ENCODE peak calls at places on chromosomes 7 and 10, in ten cellular contexts. U is AG09309, Y is vagina, C is kidney, D is AG04450, A is neural crest cell, V is RWPE2, B is hepatocyte, J is gastrocnemius medialis, E is lung. Q is an unnamed sample.

GRCh38 chr10:30068482-30069223 is 9.3 kb upstream of the JCAD start:
- DNase-seq in U (no peak), Y (no peak), C (no peak), D (no peak), A (no peak), V (no peak), B (no peak), J (no peak), E (no peak), Q (no peak)

GRCh38 chr10:106043833-106044232 is 1120.7 kb downstream of the SORCS1 start:
- DNase-seq in U (no peak), Y (no peak), C (no peak), D (no peak), A (no peak), V (no peak), B (peak; percentile 12), J (no peak), E (no peak), Q (no peak)

GRCh38 chr10:96138102-96138501 is 8.0 kb downstream of the ZNF518A start:
- DNase-seq in U (no peak), Y (no peak), C (no peak), D (no peak), A (no peak), V (no peak), B (no peak), J (no peak), E (no peak), Q (no peak)

GRCh38 chr10:22986771-22987542 is 59.1 kb downstream of the ARMC3 start:
- DNase-seq in U (peak; percentile 7), Y (no peak), C (no peak), D (peak; percentile 1), A (no peak), V (no peak), B (peak; percentile 37), J (no peak), E (no peak), Q (no peak)

GRCh38 chr7:66145404-66145843 is 30.8 kb downstream of the CRCP start:
- DNase-seq in U (no peak), Y (no peak), C (peak; percentile 86), D (peak; percentile 75), A (no peak), V (no peak), B (no peak), J (peak; percentile 53), E (peak; percentile 44), Q (no peak)

GRCh38 chr7:3673524-3673923 is 372.5 kb downstream of the SDK1 start:
- DNase-seq in U (no peak), Y (no peak), C (no peak), D (no peak), A (peak; percentile 27), V (no peak), B (peak; percentile 18), J (no peak), E (no peak), Q (peak; percentile 75)

GRCh38 chr10:110758898-110759297 is 112.8 kb upstream of the PDCD4 start:
- DNase-seq in U (peak; percentile 33), Y (no peak), C (no peak), D (no peak), A (no peak), V (no peak), B (no peak), J (no peak), E (no peak), Q (peak; percentile 12)

GRCh38 chr7:20107582-20107981 is 109.6 kb downstream of the MACC1 start:
- DNase-seq in U (peak; percentile 49), Y (no peak), C (no peak), D (no peak), A (no peak), V (no peak), B (no peak), J (no peak), E (no peak), Q (no peak)

GRCh38 chr10:25113231-25114035 is 61.4 kb upstream of the GPR158 start:
- DNase-seq in U (peak; percentile 33), Y (no peak), C (peak; percentile 78), D (peak; percentile 10), A (peak; percentile 74), V (peak; percentile 72), B (peak; percentile 92), J (peak; percentile 38), E (peak; percentile 74), Q (peak; percentile 81)

GRCh38 chr7:80721880-80722595 is 83.6 kb downstream of the CD36 start:
- DNase-seq in U (peak; percentile 69), Y (no peak), C (no peak), D (no peak), A (no peak), V (no peak), B (peak; percentile 50), J (no peak), E (no peak), Q (no peak)

GRCh38 chr10:132735923-132736391 is 50.0 kb downstream of the NKX6-2 start:
- DNase-seq in U (no peak), Y (no peak), C (no peak), D (no peak), A (no peak), V (no peak), B (no peak), J (no peak), E (no peak), Q (no peak)

GRCh38 chr10:339038-339391 is 203.8 kb downstream of the ZMYND11 start:
- DNase-seq in U (no peak), Y (no peak), C (no peak), D (no peak), A (no peak), V (no peak), B (no peak), J (no peak), E (no peak), Q (no peak)

GRCh38 chr10:116723428-116724281 is 18.7 kb downstream of the HSPA12A start:
- DNase-seq in U (no peak), Y (no peak), C (no peak), D (no peak), A (no peak), V (no peak), B (no peak), J (no peak), E (no peak), Q (no peak)

GRCh38 chr7:28983396-28984190 is 25.5 kb upstream of the TRIL start:
- DNase-seq in U (no peak), Y (no peak), C (no peak), D (no peak), A (no peak), V (no peak), B (no peak), J (no peak), E (no peak), Q (no peak)

GRCh38 chr7:28986723-28987122 is 28.6 kb upstream of the TRIL start:
- DNase-seq in U (peak; percentile 83), Y (no peak), C (no peak), D (peak; percentile 52), A (no peak), V (no peak), B (peak; percentile 55), J (peak; percentile 36), E (no peak), Q (no peak)

GRCh38 chr7:28986028-28986427 is 27.9 kb upstream of the TRIL start:
- DNase-seq in U (no peak), Y (no peak), C (peak; percentile 69), D (no peak), A (no peak), V (no peak), B (peak; percentile 8), J (no peak), E (peak; percentile 44), Q (no peak)

GRCh38 chr7:28984219-28984618 is 26.1 kb upstream of the TRIL start:
- DNase-seq in U (no peak), Y (no peak), C (no peak), D (no peak), A (no peak), V (no peak), B (no peak), J (no peak), E (peak; percentile 58), Q (no peak)

DNA sequence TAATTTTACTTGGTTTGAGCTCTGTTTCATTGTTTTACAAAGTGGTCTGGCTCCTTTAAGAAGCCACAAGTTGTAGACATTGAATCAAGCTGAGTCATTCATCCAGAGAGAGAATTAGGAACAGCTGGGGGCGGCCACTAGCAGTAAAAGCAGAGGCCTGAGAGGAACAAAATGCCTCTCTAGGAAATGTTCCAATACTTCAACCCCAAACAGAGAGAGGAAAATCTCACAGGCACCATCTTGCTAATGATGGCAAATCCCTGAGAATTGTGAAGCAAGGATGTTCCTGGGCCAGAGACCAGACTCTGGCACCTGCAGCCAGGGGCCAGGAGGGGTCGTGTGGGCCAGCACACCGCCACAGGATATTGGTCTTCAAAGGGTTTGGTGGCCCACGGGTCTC is 26.5 kb upstream of the TRIL start:
- DNase-seq in U (peak; percentile 76), Y (no peak), C (no peak), D (peak; percentile 66), A (no peak), V (no peak), B (peak; percentile 60), J (peak; percentile 55), E (peak; percentile 46), Q (no peak)
- TF ChIP-seq CTCF in U (no peak), Y (no peak), C (no peak), D (no peak), A (no peak), V (no peak), B (no peak), J (no peak), E (no peak), Q (no peak)

GRCh38 chr10:34427911-34428216 is 387.2 kb downstream of the PARD3 start:
- DNase-seq in U (no peak), Y (no peak), C (no peak), D (no peak), A (no peak), V (no peak), B (no peak), J (no peak), E (no peak), Q (no peak)
- TF ChIP-seq CTCF in U (no peak), Y (no peak), C (no peak), D (no peak), A (no peak), V (no peak), B (no peak), J (no peak), E (no peak), Q (no peak)

DNA sequence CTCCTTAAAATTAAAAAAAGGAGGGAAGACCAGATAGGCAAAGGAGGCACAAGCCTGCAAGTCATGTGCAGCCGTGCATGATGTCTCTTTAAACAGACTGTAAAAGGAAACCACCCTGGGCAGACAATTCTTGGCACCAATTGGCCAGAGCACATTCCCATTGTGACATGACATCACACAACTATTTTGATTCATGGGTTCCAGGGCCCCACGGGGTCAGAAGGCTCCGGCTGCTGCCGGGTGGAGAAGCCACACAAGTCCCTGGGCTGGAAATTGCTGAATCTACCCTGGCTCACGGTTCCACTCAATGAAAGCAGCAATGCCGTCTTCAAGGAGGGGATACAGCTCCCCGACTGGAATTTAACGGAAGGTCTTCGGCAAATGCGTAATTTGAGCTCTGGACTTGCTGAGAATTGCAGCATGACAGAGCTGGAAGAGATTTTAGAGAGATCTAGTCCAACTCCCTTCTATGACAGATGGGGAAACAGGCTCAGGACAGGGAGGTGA is 140.5 kb downstream of the PRKAG2 start:
- DNase-seq in U (peak; percentile 86), Y (no peak), C (peak; percentile 93), D (peak; percentile 92), A (peak; percentile 47), V (no peak), B (peak; percentile 82), J (peak; percentile 95), E (peak; percentile 59), Q (peak; percentile 28)
- TF ChIP-seq CTCF in U (peak; percentile 24), Y (no peak), C (peak; percentile 14), D (peak; percentile 56), A (no peak), V (no peak), B (no peak), J (peak; percentile 25), E (no peak), Q (no peak)

GRCh38 chr7:100719523-100720319 is 547 bp upstream of the EPO start:
- DNase-seq in U (peak; percentile 31), Y (no peak), C (no peak), D (peak; percentile 11), A (no peak), V (no peak), B (no peak), J (no peak), E (no peak), Q (no peak)
- TF ChIP-seq CTCF in U (peak; percentile 82), Y (no peak), C (no peak), D (peak; percentile 49), A (no peak), V (peak; percentile 67), B (peak; percentile 24), J (no peak), E (no peak), Q (no peak)

Q was measured in endothelial cell.